ENCODE peak calls at places on chromosome 1, in five cellular contexts. C is ovary, B is gastrocnemius medialis, T is mammary epithelial cell, X is fibroblast of lung. S is an unnamed sample.

GRCh38 chr1:70043806-70044205 is 161.6 kb downstream of the LRRC40 start:
- DNase-seq in C (no peak), B (no peak), T (peak; percentile 68), X (peak; percentile 54), S (peak; percentile 92)

GRCh38 chr1:938088-938683 is 14.5 kb downstream of the SAMD11 start:
- DNase-seq in C (peak; percentile 53), B (no peak), T (no peak), X (no peak), S (peak; percentile 57)

GRCh38 chr1:199083680-199084079 is 444.8 kb downstream of the PTPRC start:
- DNase-seq in C (no peak), B (no peak), T (peak; percentile 6), X (peak; percentile 65), S (no peak)

GRCh38 chr1:237863234-237863633 is 27.5 kb downstream of the ZP4 start:
- DNase-seq in C (no peak), B (no peak), T (no peak), X (no peak), S (no peak)

GRCh38 chr1:72564749-72565148 is 282.4 kb upstream of the NEGR1 start:
- DNase-seq in C (no peak), B (no peak), T (no peak), X (no peak), S (no peak)

GRCh38 chr1:203491664-203492485 is 2.1 kb upstream of the OPTC start:
- DNase-seq in C (peak; percentile 60), B (no peak), T (no peak), X (no peak), S (no peak)

GRCh38 chr1:41851589-41851988 is 67.1 kb downstream of the HIVEP3 start:
- DNase-seq in C (no peak), B (peak; percentile 62), T (peak; percentile 80), X (peak; percentile 68), S (peak; percentile 95)

GRCh38 chr1:24619376-24619775 is 23.7 kb upstream of the SRRM1 start:
- DNase-seq in C (no peak), B (no peak), T (peak; percentile 66), X (no peak), S (no peak)

GRCh38 chr1:53606197-53607095 is 132.5 kb downstream of the GLIS1 start:
- DNase-seq in C (no peak), B (peak; percentile 46), T (no peak), X (no peak), S (no peak)

GRCh38 chr1:69994261-69994660 is 211.1 kb downstream of the LRRC40 start:
- DNase-seq in C (no peak), B (no peak), T (no peak), X (peak; percentile 21), S (peak; percentile 19)

GRCh38 chr1:234208791-234209190 is 164.5 kb upstream of the COA6 start:
- DNase-seq in C (no peak), B (no peak), T (peak; percentile 77), X (no peak), S (peak; percentile 88)

GRCh38 chr1:227920426-227920825 is 27.3 kb downstream of the WNT9A start:
- DNase-seq in C (no peak), B (no peak), T (no peak), X (no peak), S (no peak)

DNA sequence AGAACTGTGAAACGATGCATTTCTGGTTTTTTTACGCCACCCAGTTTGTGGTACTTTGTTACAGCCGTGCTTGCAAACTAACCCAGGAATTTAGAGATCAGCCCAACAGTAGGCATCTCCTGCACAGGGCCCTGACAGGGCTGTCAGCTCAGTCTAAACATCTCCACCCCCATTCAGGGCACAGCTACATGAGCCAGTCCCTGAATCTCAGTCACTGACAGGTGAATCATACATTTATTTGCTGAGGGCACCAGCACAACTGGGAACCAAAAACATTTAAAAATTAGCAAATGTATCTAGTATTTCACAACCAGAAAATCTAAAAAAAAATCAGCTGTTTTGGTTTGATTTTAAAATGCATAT is 30.7 kb downstream of the PRDX6 start:
- DNase-seq in C (no peak), B (no peak), T (peak; percentile 39), X (no peak), S (peak; percentile 81)
- H3K4me3 ChIP-seq in C (no peak overlapping the region), B (no peak overlapping the region), T (no peak overlapping the region), X (no peak overlapping the region), S (no peak overlapping the region)

GRCh38 chr1:201053155-201053860 is 29.8 kb upstream of the KIF21B start:
- DNase-seq in C (no peak), B (no peak), T (no peak), X (no peak), S (no peak)
- TF ChIP-seq CTCF in C (no peak), B (no peak), T (no peak), X (no peak), S (no peak)

GRCh38 chr1:205775717-205776056 is 405 bp upstream of the RAB29 start:
- DNase-seq in C (no peak), B (no peak), T (peak; percentile 74), X (peak; percentile 65), S (peak; percentile 65)
- H3K4me3 ChIP-seq in C (peak overlapping the region; percentile 92), B (peak overlapping the region; percentile 81), T (peak overlapping the region; percentile 78), X (no peak overlapping the region), S (peak overlapping the region; percentile 91)

GRCh38 chr1:92317836-92318493 is 19.1 kb downstream of the RPAP2 start:
- DNase-seq in C (no peak), B (no peak), T (no peak), X (no peak), S (no peak)

GRCh38 chr1:92314024-92314423 is 15.2 kb downstream of the RPAP2 start:
- DNase-seq in C (no peak), B (no peak), T (no peak), X (no peak), S (no peak)

GRCh38 chr1:92310185-92310597 is 11.3 kb downstream of the RPAP2 start:
- DNase-seq in C (no peak), B (no peak), T (peak; percentile 16), X (peak; percentile 54), S (peak; percentile 43)

GRCh38 chr1:92315766-92316413 is 17.0 kb downstream of the RPAP2 start:
- DNase-seq in C (no peak), B (no peak), T (no peak), X (no peak), S (no peak)
- TF ChIP-seq CTCF in C (no peak), B (no peak), T (no peak), X (no peak), S (no peak)

S was measured in epithelial cell of esophagus.